ENCODE peak calls at places on chromosomes 13 and 19, in ten cellular contexts. L is AG09319; C is BE2C; K is GM12865; Y is HL-60; I is fibroblast of pulmonary artery; M is GM13977; O is omental fat pad; J is psoas muscle; X is CD8-positive, alpha-beta T cell. N is an unnamed sample.

GRCh38 chr19:46426035-46426505 is 2.7 kb downstream of the PNMA8C start:
- DNase-seq in L (no peak), C (no peak), K (no peak), Y (no peak), I (no peak), M (no peak), O (no peak), J (no peak), X (no peak), N (no peak)

GRCh38 chr13:49326222-49326917 is 78.6 kb downstream of the CDADC1 start:
- DNase-seq in L (no peak), C (no peak), K (no peak), Y (no peak), I (no peak), M (no peak), O (no peak), J (no peak), X (no peak), N (no peak)

GRCh38 chr19:13872695-13873389 is 4.1 kb upstream of the NANOS3 start:
- DNase-seq in L (no peak), C (no peak), K (no peak), Y (peak), I (no peak), M (peak), O (no peak), J (no peak), X (peak), N (no peak)

GRCh38 chr13:41644742-41645141 is 187.4 kb downstream of the RGCC start:
- DNase-seq in L (no peak), C (no peak), K (no peak), Y (no peak), I (no peak), M (no peak), O (no peak), J (no peak), X (no peak), N (no peak)

GRCh38 chr13:71417205-71417604 is 449.8 kb downstream of the DACH1 start:
- DNase-seq in L (no peak), C (no peak), K (no peak), Y (no peak), I (peak), M (no peak), O (no peak), J (no peak), X (no peak), N (no peak)

GRCh38 chr19:42277821-42278809 is 9.1 kb downstream of the CIC start:
- DNase-seq in L (no peak), C (peak), K (no peak), Y (no peak), I (peak), M (no peak), O (no peak), J (no peak), X (no peak), N (no peak)

GRCh38 chr19:10961763-10962536 is 1.1 kb downstream of the SMARCA4 start:
- DNase-seq in L (no peak), C (no peak), K (peak), Y (no peak), I (peak), M (peak), O (no peak), J (no peak), X (no peak), N (no peak)

GRCh38 chr13:44972956-44973581 is 16.2 kb downstream of the NUFIP1 start:
- DNase-seq in L (no peak), C (no peak), K (no peak), Y (no peak), I (peak), M (no peak), O (no peak), J (no peak), X (no peak), N (no peak)

GRCh38 chr19:19276851-19277250 is 3.8 kb upstream of the TM6SF2 start:
- DNase-seq in L (no peak), C (no peak), K (no peak), Y (no peak), I (no peak), M (no peak), O (no peak), J (no peak), X (no peak), N (no peak)

GRCh38 chr19:50542825-50543428 is 25.3 kb downstream of the LRRC4B start:
- DNase-seq in L (no peak), C (no peak), K (no peak), Y (no peak), I (no peak), M (no peak), O (no peak), J (no peak), X (no peak), N (no peak)

GRCh38 chr19:1173845-1174809 is at the start of gene SBNO2:
- DNase-seq in L (peak), C (peak), K (peak), Y (peak), I (peak), M (peak), O (peak), J (peak), X (peak), N (peak)

GRCh38 chr19:38213911-38214625 is 10.0 kb downstream of the DPF1 start:
- DNase-seq in L (no peak), C (no peak), K (peak), Y (peak), I (peak), M (peak), O (no peak), J (no peak), X (peak), N (no peak)

GRCh38 chr13:31970237-31970930 is 61.2 kb upstream of the FRY start:
- DNase-seq in L (no peak), C (no peak), K (no peak), Y (no peak), I (peak), M (no peak), O (no peak), J (no peak), X (no peak), N (no peak)

GRCh38 chr13:96450635-96451034 is 360.7 kb downstream of the HS6ST3 start:
- DNase-seq in L (no peak), C (no peak), K (no peak), Y (no peak), I (no peak), M (no peak), O (no peak), J (no peak), X (no peak), N (no peak)

GRCh38 chr13:46831588-46832194 is 34.7 kb upstream of the ESD start:
- DNase-seq in L (peak), C (peak), K (peak), Y (peak), I (peak), M (no peak), O (peak), J (no peak), X (no peak), N (no peak)

GRCh38 chr13:75635621-75636338 is at the start of gene LMO7:
- DNase-seq in L (no peak), C (peak), K (peak), Y (no peak), I (peak), M (peak), O (no peak), J (peak), X (peak), N (no peak)

GRCh38 chr19:16888629-16889371 is at the start of gene F2RL3:
- DNase-seq in L (no peak), C (peak), K (peak), Y (peak), I (peak), M (peak), O (no peak), J (peak), X (no peak), N (no peak)

GRCh38 chr13:106488075-106488474 is 47.4 kb downstream of the EFNB2 start:
- DNase-seq in L (no peak), C (no peak), K (no peak), Y (no peak), I (no peak), M (no peak), O (no peak), J (no peak), X (no peak), N (no peak)

GRCh38 chr19:11091343-11092153 is 2.3 kb downstream of the LDLR start:
- DNase-seq in L (peak), C (no peak), K (peak), Y (peak), I (peak), M (no peak), O (no peak), J (peak), X (peak), N (peak)

GRCh38 chr19:8206147-8207087 is 2.8 kb upstream of the CERS4 start:
- DNase-seq in L (no peak), C (no peak), K (no peak), Y (no peak), I (no peak), M (no peak), O (no peak), J (no peak), X (no peak), N (no peak)

GRCh38 chr13:99822820-99823219 is 148.7 kb downstream of the ZIC5 start:
- DNase-seq in L (no peak), C (no peak), K (no peak), Y (no peak), I (no peak), M (no peak), O (no peak), J (no peak), X (no peak), N (no peak)

GRCh38 chr19:54551293-54551692 is 22.3 kb upstream of the LILRA2 start:
- DNase-seq in L (no peak), C (no peak), K (peak), Y (no peak), I (no peak), M (peak), O (no peak), J (no peak), X (peak), N (no peak)

GRCh38 chr19:48487944-48488343 is 18.8 kb downstream of the CYTH2 start:
- DNase-seq in L (peak), C (peak), K (no peak), Y (no peak), I (peak), M (no peak), O (peak), J (peak), X (no peak), N (no peak)

GRCh38 chr13:90089051-90089450 is 1258.4 kb upstream of the MIR17HG start:
- DNase-seq in L (no peak), C (no peak), K (no peak), Y (no peak), I (no peak), M (no peak), O (no peak), J (no peak), X (no peak), N (no peak)

GRCh38 chr13:58933475-58933874 is 1230.3 kb downstream of the DIAPH3 start:
- DNase-seq in L (no peak), C (no peak), K (no peak), Y (no peak), I (no peak), M (no peak), O (no peak), J (no peak), X (no peak), N (no peak)

DNA sequence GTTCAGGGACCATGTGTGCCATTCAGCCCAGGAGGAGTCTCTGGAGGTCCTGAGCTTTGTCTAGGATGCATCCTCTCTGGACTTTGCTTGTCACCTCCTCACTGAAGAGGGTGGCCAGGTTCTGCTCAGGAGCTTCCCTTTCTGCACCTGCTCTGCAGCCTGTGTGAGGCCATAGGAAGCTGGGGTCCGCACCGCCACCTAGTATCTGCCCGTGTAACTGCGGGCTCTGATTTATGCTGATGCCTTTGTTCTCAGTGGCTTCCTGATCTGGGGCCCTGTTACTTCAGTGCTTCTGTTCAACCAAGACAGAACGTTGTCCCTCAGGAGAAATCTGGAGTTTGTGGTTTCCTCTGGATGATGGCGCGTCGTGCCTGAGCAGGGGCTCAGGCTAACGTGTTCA is 15.5 kb downstream of the ZNF610 start:
- DNase-seq in L (no peak), C (no peak), K (no peak), Y (peak), I (no peak), M (no peak), O (no peak), J (no peak), X (no peak), N (no peak)
- TF ChIP-seq CTCF in L (no peak), C (no peak), K (no peak), Y (no peak), I (no peak), M (peak), O (no peak), J (no peak), X (no peak), N (no peak)

DNA sequence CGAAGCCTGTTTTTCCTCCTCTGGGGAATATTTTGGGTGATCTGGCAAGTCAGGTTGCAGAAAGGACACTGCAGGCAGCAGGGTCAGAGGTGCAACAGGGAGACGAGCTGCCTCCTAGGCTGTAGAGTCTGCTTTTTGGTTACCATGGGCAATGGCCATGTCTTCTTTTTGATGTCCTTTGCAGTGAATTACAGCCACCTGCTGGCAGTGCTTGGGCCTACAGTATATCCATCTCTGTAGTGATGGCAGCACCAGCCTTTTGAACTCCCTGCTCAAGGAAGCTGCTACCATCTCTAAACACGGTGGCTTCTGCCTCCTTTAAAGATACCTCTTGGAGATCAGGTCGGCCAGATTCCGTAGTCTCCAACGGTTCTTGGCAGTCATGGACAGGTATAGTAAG is 73.9 kb downstream of the WTIP start:
- DNase-seq in L (no peak), C (no peak), K (peak), Y (peak), I (peak), M (no peak), O (no peak), J (no peak), X (no peak), N (no peak)
- TF ChIP-seq CTCF in L (peak), C (peak), K (peak), Y (peak), I (peak), M (peak), O (no peak), J (peak), X (no peak), N (no peak)

GRCh38 chr19:5026706-5027273 is 57.9 kb downstream of the KDM4B start:
- DNase-seq in L (no peak), C (no peak), K (no peak), Y (no peak), I (peak), M (no peak), O (no peak), J (no peak), X (no peak), N (no peak)
- TF ChIP-seq CTCF in L (peak), C (no peak), K (no peak), Y (no peak), I (peak), M (no peak), O (no peak), J (no peak), X (no peak), N (no peak)

DNA sequence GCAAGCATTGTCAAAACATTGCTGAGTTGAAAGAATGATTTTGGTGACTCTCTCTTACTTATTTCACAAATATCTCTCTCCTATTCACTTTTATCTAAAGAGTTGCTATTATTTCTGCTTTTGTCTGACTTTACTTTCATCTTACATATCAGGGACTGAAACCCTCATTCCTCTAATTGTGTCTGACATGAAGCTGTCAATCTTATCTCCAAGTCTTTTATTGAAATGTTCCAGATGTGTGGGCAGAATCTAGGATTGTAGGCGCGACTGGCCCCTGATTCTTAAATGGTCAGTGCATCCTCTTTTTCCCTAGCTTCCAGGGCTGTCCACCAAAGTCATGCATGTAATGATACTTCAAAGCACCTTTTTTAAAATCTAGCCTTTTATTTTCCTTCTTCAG is 174.6 kb downstream of the NDFIP2 start:
- DNase-seq in L (no peak), C (peak), K (no peak), Y (no peak), I (no peak), M (no peak), O (no peak), J (no peak), X (no peak), N (no peak)
- TF ChIP-seq CTCF in L (no peak), C (no peak), K (no peak), Y (no peak), I (no peak), M (no peak), O (no peak), J (no peak), X (no peak), N (no peak)